ENCODE peak calls at places on chromosomes 13 and 19, in seven cellular contexts. J, F, N, M, A, I and S are unnamed samples.

GRCh38 chr13:64471916-64472315 is 2758.2 kb downstream of the PCDH9 start:
- DNase-seq in J (peak; percentile 8), F (peak; percentile 20), N (no peak), M (no peak), A (peak; percentile 37), I (no peak), S (no peak)

GRCh38 chr13:18232298-18232993 is 949.2 kb downstream of the TUBA3C start:
- DNase-seq in J (no peak), F (no peak), N (no peak), M (no peak), A (no peak), I (no peak), S (no peak)

GRCh38 chr13:87622921-87623320 is 48.2 kb upstream of the SLITRK5 start:
- DNase-seq in J (no peak), F (no peak), N (no peak), M (no peak), A (no peak), I (no peak), S (no peak)

GRCh38 chr13:30047154-30047874 is 196.9 kb upstream of the UBL3 start:
- DNase-seq in J (no peak), F (no peak), N (no peak), M (no peak), A (no peak), I (no peak), S (no peak)

GRCh38 chr13:99356216-99357089 is 49.3 kb upstream of the GPR183 start:
- DNase-seq in J (no peak), F (no peak), N (no peak), M (peak; percentile 45), A (no peak), I (no peak), S (no peak)

GRCh38 chr19:42277821-42278809 is 9.1 kb downstream of the CIC start:
- DNase-seq in J (no peak), F (no peak), N (peak; percentile 67), M (no peak), A (no peak), I (peak; percentile 75), S (peak; percentile 28)

GRCh38 chr19:41934849-41935374 is 6.7 kb upstream of the ERFL start:
- DNase-seq in J (peak; percentile 43), F (peak; percentile 30), N (peak; percentile 68), M (peak; percentile 79), A (peak; percentile 92), I (no peak), S (no peak)

GRCh38 chr19:19120308-19121156 is 17.7 kb downstream of the TMEM161A start:
- DNase-seq in J (no peak), F (no peak), N (no peak), M (peak; percentile 71), A (peak; percentile 99), I (no peak), S (no peak)

GRCh38 chr13:76266566-76266965 is 619.6 kb downstream of the KCTD12 start:
- DNase-seq in J (no peak), F (no peak), N (no peak), M (no peak), A (no peak), I (no peak), S (no peak)

GRCh38 chr13:39362652-39363390 is 240.2 kb downstream of the LHFPL6 start:
- DNase-seq in J (no peak), F (no peak), N (no peak), M (no peak), A (no peak), I (no peak), S (no peak)

GRCh38 chr13:73704587-73704986 is 429.6 kb downstream of the KLF12 start:
- DNase-seq in J (no peak), F (no peak), N (no peak), M (no peak), A (no peak), I (no peak), S (no peak)

GRCh38 chr13:29749401-29750177 is 100.8 kb downstream of the UBL3 start:
- DNase-seq in J (no peak), F (no peak), N (no peak), M (no peak), A (no peak), I (no peak), S (no peak)

GRCh38 chr13:98103531-98103930 is 39.4 kb upstream of the FARP1 start:
- DNase-seq in J (no peak), F (no peak), N (no peak), M (no peak), A (no peak), I (no peak), S (no peak)

GRCh38 chr19:42290523-42291436 is 11.2 kb upstream of the PRR19 start:
- DNase-seq in J (no peak), F (no peak), N (no peak), M (no peak), A (peak; percentile 44), I (no peak), S (peak; percentile 83)

GRCh38 chr13:109586509-109587346 is 199.7 kb downstream of the IRS2 start:
- DNase-seq in J (no peak), F (no peak), N (no peak), M (peak; percentile 67), A (peak; percentile 5), I (no peak), S (peak; percentile 31)

GRCh38 chr13:32538234-32538620 is 368 bp downstream of the N4BP2L2 start:
- DNase-seq in J (no peak), F (no peak), N (peak; percentile 53), M (no peak), A (no peak), I (no peak), S (peak; percentile 41)

GRCh38 chr19:33409035-33409434 is 35.5 kb downstream of the CEBPG start:
- DNase-seq in J (no peak), F (no peak), N (no peak), M (no peak), A (no peak), I (no peak), S (no peak)

DNA sequence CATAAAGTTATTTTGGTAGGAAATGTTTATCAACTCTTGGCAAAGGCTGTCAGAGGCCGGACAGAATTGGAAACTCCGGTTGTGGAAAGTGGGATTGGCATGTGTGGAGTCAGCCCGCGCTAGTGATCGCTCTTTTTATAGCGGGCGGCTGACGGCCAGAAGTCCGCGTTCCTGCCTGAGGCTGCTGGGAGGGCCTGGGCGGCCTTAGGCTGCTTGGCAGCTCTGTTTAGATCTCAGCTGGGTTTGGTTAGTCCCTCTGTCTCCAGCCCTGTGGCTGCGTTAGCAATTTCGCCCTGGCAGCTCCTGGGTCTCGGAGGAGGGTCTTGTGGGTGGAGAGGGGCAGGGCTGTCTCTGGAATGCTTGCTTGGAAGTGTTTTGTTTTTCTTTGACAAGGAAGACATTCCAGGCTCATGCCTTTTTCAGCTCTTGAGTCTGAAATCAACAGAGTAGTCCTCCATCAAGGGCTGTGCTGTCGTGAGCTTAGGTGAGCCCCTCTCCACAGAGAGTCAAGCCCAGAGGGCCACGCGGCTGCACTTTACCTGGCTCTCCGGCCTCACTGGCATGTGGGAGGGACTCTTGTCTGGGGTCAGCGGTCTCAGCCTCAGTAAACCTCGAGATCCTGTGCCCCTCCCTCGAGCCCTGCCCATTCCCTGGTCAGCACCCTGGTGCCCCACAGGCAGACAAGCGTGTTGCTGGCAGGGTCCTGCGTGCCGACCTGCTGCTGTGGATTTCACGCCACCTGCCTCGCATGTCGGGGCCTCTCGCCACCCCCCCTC is 22.5 kb downstream of the DOT1L start:
- DNase-seq in J (no peak), F (no peak), N (peak; percentile 63), M (peak; percentile 69), A (no peak), I (peak; percentile 90), S (peak; percentile 83)
- TF ChIP-seq POLR2AphosphoS5 in J (no peak), F (no peak), N (peak; percentile 54), M (peak; percentile 62), A (no peak), I (no peak), S (peak; percentile 28)

GRCh38 chr13:35789335-35790166 is 313.1 kb upstream of the MAB21L1 start:
- DNase-seq in J (peak; percentile 7), F (no peak), N (no peak), M (no peak), A (peak; percentile 53), I (no peak), S (no peak)
- TF ChIP-seq CTCF in J (peak; percentile 56), F (peak; percentile 57), N (peak; percentile 17), M (peak; percentile 23), A (peak; percentile 59), I (no peak), S (peak; percentile 17)

DNA sequence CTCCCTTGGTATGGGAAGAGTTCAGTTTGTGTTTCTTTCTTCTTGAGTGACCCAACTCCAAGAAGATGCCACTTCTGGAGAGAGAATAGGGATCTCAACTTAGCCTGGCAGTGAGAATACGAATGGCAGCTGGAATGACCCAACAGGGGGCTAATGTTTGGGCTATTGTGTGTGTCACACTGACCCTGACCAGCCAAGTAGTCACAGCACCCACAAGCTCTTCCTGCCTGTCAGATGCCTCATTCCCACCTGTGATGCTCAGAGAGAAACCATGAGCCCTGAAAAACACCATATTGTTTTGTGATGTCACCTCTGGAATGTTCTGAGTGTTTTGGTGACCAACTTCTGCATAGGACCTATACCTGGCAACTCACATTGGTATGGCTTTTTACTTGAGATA is at the start of gene CBY2:
- DNase-seq in J (no peak), F (no peak), N (no peak), M (no peak), A (no peak), I (no peak), S (no peak)
- TF ChIP-seq POLR2AphosphoS5 in J (no peak), F (no peak), N (no peak), M (no peak), A (no peak), I (no peak), S (no peak)

GRCh38 chr19:58468216-58468839 is 1.4 kb downstream of the ZNF324 start:
- DNase-seq in J (no peak), F (no peak), N (no peak), M (no peak), A (no peak), I (no peak), S (no peak)

GRCh38 chr19:58471736-58472135 is 4.4 kb upstream of the ZNF446 start:
- DNase-seq in J (no peak), F (no peak), N (no peak), M (no peak), A (no peak), I (no peak), S (no peak)

GRCh38 chr19:58469241-58470013 is 2.5 kb downstream of the ZNF324 start:
- DNase-seq in J (no peak), F (no peak), N (no peak), M (no peak), A (no peak), I (no peak), S (peak; percentile 38)

GRCh38 chr19:58466089-58466759 is 656 bp upstream of the ZNF324 start:
- DNase-seq in J (no peak), F (no peak), N (no peak), M (no peak), A (no peak), I (no peak), S (no peak)

DNA sequence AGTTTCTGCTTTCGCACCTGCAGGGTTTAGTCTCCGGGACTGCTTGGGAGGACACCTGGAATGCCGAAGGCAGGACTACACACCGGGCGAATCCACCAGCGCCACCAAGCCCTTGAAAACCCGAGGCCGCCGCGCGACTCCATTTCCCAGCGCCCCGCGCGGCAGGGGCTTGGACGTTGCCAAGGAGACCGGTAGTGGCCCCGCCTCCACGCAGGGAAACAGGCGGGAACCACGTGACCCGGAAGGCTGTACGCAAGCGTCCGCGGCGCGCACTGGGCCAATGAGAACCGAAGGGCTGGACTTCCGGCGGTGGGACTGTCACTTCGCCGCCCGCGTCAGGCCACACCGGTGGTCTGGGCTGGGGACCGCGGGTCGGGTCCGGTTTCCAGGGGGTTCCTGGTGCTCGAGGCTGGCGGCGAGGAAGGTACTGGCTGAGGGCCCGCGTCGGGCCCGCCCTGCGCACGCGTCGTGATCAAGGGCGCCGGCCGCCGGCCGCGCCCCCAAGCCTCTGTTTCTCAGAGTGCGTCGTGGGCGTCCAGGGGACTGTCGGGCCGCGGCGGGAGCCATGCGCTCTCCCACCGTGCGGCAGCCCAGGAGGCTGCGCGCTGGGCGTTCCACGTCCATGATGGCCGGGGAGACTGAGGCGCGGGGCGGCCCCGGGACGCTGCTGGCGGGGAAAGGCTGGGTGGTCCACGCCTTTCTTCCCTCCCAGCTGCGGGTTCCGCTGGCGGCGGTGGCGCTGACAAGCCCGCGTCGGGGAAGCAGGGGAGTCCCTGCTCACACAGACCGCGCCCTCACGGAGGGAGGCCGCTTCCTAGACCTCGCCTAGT is at the start of gene ZNF324:
- DNase-seq in J (peak; percentile 93), F (peak; percentile 71), N (peak; percentile 99), M (peak; percentile 99), A (peak; percentile 100), I (peak; percentile 99), S (peak; percentile 99)
- TF ChIP-seq CTCF in J (no peak), F (no peak), N (no peak), M (no peak), A (no peak), I (no peak), S (peak; percentile 7)